ENCODE peak calls at places on chromosomes 3 and 15, in eight cellular contexts. I is CD8-positive, alpha-beta T cell; C is sigmoid colon; W is cardiac fibroblast; R is spleen; K is HFFc6; Z is fibroblast of lung; Y is nephron progenitor cell. X is an unnamed sample.

GRCh38 chr15:89105147-89105546 is 16.9 kb downstream of the ABHD2 start:
- DNase-seq in I (no peak), K (peak), R (no peak), Z (peak), C (no peak), W (peak), Y (no peak), X (peak)

GRCh38 chr15:34644061-34644460 is 60.6 kb upstream of the GOLGA8B start:
- DNase-seq in W (peak), Z (peak), Y (no peak), I (no peak), R (no peak), C (no peak), K (peak), X (no peak)

GRCh38 chr3:124636101-124636862 is 94.0 kb upstream of the UMPS start:
- DNase-seq in I (no peak), C (no peak), W (no peak), R (no peak), Y (no peak), Z (no peak), K (no peak), X (no peak)

GRCh38 chr3:156665296-156665695 is 9.1 kb upstream of the TIPARP start:
- DNase-seq in Y (no peak), K (peak), I (no peak), C (no peak), R (no peak), W (peak), Z (peak), X (peak)

GRCh38 chr3:5013021-5013906 is 34.0 kb downstream of the BHLHE40 start:
- DNase-seq in K (no peak), W (no peak), Y (no peak), C (peak), I (no peak), R (peak), Z (peak), X (no peak)

GRCh38 chr3:129005526-129006303 is 4.6 kb downstream of the EFCC1 start:
- DNase-seq in Z (peak), Y (no peak), R (no peak), I (no peak), W (peak), C (no peak), K (peak), X (peak)

GRCh38 chr15:25374143-25374542 is 64.7 kb downstream of the UBE3A start:
- DNase-seq in C (no peak), Z (no peak), I (no peak), W (no peak), R (no peak), K (no peak), Y (no peak), X (no peak)

GRCh38 chr3:14525685-14526631 is 14.2 kb downstream of the GRIP2 start:
- DNase-seq in W (peak), Z (peak), R (no peak), Y (no peak), C (peak), K (peak), I (no peak), X (no peak)

GRCh38 chr3:53243165-53243564 is 12.7 kb downstream of the TKT start:
- DNase-seq in W (peak), K (peak), C (no peak), Y (peak), I (no peak), R (no peak), Z (peak), X (peak)

DNA sequence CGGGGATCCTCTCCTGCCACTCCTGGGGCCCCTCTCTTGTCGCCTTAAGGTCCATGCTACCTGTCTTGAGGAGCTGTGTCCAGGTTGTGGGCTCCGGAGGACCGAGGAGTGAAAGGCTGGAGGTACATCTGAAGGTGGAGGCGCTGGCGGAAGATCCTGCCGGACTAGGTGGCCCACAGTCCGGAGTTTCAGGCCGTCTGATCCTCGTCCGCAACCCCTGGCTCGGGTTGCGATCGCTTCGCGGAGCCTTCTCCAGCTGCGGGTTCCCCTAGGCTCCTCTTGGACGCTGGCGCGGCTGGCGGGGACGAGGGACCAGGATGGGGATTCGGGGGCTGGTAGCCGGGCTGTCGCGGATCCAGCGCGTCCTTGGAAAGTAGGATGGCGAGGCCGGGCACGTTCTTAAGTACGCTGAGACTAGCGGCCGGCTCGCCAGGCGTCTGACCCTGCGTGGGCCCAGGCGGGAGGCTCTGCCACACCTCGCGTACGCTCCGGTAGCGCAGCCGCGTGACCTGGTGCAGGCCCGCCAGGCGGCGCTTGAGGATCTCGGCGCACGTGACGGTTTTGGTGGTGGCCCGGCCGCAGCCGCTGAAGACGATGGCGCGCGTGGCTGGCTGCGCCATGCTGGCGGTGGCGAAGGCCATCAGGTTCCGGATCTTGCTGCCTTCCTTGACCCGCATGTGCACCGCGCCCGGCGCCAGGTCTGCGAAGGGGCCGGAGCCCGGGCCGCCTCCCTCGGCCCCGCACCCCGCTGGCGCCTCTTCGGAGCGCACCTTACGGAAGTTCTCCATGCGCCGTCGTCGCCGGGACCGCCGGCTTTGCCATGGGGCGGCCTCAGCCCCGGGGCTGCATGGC is 550 bp downstream of the RPP25 start:
- DNase-seq in R (peak), C (peak), W (peak), Z (peak), I (peak), K (no peak), Y (peak), X (peak)
- TF ChIP-seq CTCF in R (no peak), C (peak), W (peak), Z (no peak), I (no peak), K (peak), Y (peak), X (peak)

GRCh38 chr3:193959861-193960260 is 176.1 kb upstream of the HES1 start:
- DNase-seq in W (no peak), Z (no peak), I (no peak), R (no peak), C (no peak), Y (no peak), K (no peak), X (no peak)

GRCh38 chr3:193964517-193964880 is 171.4 kb upstream of the HES1 start:
- DNase-seq in W (no peak), C (no peak), Y (no peak), R (no peak), Z (no peak), I (no peak), K (no peak), X (no peak)

GRCh38 chr3:193960485-193961172 is 175.3 kb upstream of the HES1 start:
- DNase-seq in R (no peak), Y (peak), I (no peak), C (peak), K (no peak), Z (no peak), W (no peak), X (peak)

GRCh38 chr3:193963808-193964516 is 172.0 kb upstream of the HES1 start:
- DNase-seq in Y (no peak), W (no peak), R (no peak), I (no peak), Z (no peak), K (no peak), C (no peak), X (no peak)

DNA sequence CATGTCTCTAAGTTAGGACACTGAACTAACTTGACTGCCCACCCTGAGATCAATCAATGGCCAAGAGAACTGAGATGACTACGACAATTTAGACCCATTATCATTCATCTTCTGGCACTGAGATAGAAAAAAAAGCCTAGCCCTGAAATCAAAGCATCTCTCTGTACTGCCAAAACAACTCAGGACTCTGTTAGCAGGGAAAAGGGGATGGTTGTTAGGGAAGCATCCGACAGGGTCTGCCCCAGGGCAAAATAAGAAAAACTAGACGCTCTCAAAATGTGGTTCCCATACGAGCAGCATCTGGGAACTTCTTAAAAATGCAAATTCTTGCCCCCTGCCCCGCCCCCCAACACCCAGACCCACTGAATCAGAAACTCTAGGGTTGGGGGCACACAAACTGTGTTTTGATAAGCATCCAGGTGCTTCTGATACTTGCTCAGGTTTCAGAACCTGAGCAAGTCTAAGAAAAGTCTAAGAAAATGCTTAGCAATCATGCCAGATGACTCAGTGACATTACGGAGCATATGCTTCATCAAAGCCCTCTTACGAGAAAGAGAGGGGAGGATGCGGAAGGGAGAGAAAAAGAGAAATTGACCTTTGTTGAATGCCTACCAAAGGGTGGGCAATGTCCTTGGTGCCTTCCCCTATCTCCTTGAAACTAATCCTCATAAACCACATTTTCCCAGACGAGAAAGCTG is 172.8 kb upstream of the HES1 start:
- DNase-seq in C (no peak), Y (no peak), K (peak), W (no peak), Z (no peak), R (no peak), I (no peak), X (no peak)
- TF ChIP-seq CTCF in C (no peak), Y (no peak), K (no peak), W (no peak), Z (no peak), R (no peak), I (no peak), X (no peak)

GRCh38 chr3:107846282-107846852 is 244.5 kb downstream of the CD47 start:
- DNase-seq in C (peak), Y (peak), I (peak), K (peak), R (no peak), Z (peak), W (peak), X (peak)
- TF ChIP-seq CTCF in C (no peak), Y (peak), I (no peak), K (peak), R (no peak), Z (peak), W (peak), X (peak)

DNA sequence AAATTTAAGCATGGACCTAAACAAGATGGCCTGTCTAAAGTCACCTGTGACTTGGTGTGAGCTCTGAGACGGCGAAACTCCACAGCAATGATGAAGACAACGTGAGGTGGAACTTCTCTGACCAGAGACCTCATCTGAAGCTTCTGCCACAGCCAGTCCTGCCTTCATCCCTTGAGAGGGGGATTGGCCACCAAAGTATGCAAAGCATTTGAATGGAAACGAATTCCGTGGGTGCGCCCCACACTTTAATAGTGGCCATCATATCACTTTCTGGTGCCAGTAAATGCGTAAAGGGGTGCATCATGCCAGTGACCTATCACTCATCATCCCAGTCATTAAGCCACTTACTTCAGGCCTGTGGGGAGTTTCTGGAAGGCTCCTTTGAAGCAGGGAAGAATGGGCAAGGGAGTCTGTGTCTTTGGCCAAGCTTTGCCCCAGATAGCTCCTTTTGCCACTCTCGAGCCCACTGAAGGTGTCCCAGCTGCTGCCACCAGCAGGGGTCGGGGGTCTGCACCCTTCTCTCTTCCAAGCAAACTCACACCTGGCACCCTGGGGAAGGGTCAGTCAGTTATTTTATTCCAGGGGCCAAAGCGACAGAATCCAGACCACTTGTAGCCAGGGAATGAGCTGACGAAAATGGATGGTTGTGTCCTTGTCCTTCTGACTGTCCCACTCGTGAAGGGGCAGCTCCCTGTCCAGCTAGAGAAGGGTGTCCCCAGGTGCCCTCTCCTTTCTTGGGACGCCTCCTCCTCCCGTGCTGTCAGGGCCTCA is 17.7 kb downstream of the MUC20 start:
- DNase-seq in Y (no peak), I (no peak), W (no peak), R (no peak), C (peak), K (no peak), Z (no peak), X (no peak)
- TF ChIP-seq CTCF in Y (no peak), I (no peak), W (no peak), R (no peak), C (no peak), K (no peak), Z (no peak), X (no peak)

DNA sequence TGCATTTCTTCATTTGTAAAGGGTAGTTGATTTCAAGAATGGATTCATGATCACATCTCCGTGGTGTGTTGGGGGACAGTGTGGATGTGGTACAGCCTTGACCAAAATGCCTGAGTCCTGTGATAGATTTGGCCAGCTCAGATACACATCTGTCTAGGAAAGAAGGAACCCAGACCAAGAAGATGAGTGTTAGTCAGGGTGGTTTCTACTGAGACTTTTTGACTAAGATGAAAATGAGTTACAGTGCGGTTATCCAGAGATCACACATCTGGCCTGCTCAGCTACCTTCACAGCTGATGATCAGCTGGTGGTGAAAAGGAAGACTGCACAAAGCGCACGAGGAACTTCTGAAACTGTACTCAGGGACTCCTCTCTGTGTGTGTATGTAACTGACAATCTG is 68.0 kb downstream of the FNDC3B start:
- DNase-seq in R (no peak), C (no peak), K (no peak), I (peak), W (no peak), Z (no peak), Y (no peak), X (no peak)
- TF ChIP-seq CTCF in R (no peak), C (no peak), K (no peak), I (no peak), W (no peak), Z (no peak), Y (no peak), X (no peak)

DNA sequence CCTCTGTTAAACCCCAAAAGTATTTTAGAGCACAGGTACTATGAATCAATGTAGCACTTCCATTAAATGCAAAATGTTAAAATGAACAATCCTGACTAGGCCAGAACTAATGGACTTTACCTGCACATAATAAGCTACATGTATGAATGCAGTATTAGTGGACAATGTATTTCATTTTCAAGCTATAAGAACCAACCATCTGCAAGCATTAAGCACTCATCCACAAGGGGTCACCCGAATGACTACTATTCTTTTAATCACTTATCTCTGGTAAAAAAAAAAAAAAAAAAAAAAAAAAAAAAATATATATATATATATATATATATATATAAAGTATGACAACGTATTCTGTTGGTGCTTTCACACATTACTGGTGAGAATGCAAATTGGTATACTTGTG is 7.2 kb downstream of the HERC1 start:
- DNase-seq in K (peak), Y (no peak), W (peak), Z (peak), I (no peak), C (no peak), R (no peak), X (peak)
- TF ChIP-seq CTCF in K (peak), Y (no peak), W (no peak), Z (no peak), I (no peak), C (no peak), R (no peak), X (peak)

DNA sequence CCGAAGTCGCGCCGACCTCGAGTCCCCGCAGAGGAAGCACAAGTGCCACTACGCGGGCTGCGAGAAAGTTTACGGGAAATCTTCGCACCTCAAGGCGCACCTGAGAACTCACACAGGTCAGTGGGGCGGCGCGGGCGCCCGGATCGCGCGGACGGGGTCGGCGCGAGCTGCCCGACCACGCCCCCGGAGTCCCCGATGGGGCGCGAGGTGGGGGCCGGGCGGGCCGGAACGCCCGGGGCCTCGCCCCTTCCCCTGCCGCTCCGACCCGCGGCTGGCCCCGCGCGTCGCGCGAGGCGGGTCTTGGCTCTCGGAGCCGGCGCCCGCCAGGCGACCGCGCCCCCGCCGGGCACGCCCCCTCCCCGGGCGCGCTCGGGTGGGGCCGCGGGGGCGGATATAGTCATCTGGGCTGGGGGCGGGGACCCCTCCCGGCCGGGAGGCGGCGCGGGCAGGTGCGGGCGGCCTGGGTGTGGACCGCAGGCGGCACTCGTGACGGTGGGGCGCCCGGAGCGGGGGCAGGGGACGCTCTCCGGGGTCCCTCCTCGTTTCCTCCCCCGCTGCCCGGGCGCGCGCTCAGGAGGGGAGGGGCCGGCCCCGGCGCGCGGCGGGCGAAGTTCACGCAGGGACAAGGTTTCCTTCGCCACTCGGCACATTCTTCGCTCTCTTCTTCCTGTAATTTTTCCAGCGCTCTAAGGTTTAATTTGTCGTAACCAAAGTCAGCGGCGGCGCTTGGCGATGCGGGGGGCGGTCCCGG is 1.2 kb downstream of the KLF13 start:
- DNase-seq in I (peak), Y (peak), W (peak), C (peak), K (peak), R (peak), Z (peak), X (peak)
- TF ChIP-seq CTCF in I (no peak), Y (no peak), W (no peak), C (no peak), K (no peak), R (peak), Z (no peak), X (no peak)

X was measured in cardiac muscle cell.